ENCODE peak calls at places on chromosomes 16 and 17, in nine cellular contexts. K is GM04503, J is C1 segment of cervical spinal cord, P is GM12878, Y is HuH-7, V is GM10248, X is astrocyte of the spinal cord, E is progenitor cell of endocrine pancreas, G is NCI-H460. C is an unnamed sample.

GRCh38 chr17:43360376-43360738 is 38.4 kb upstream of the ARL4D start:
- DNase-seq in J (no peak), P (no peak), Y (no peak), G (peak; percentile 61), V (peak; percentile 47), E (no peak), X (peak; percentile 75), K (peak; percentile 39), C (peak; percentile 56)

GRCh38 chr16:56355786-56356275 is 69.5 kb downstream of the AMFR start:
- DNase-seq in J (no peak), E (no peak), V (no peak), K (no peak), P (no peak), X (no peak), G (no peak), Y (no peak), C (no peak)

GRCh38 chr16:78584213-78584860 is 484.9 kb downstream of the WWOX start:
- DNase-seq in X (no peak), K (no peak), J (no peak), E (no peak), Y (no peak), P (no peak), G (no peak), V (no peak), C (no peak)

GRCh38 chr17:9360610-9361571 is 214.7 kb downstream of the STX8 start:
- DNase-seq in G (no peak), X (peak; percentile 64), Y (peak; percentile 44), E (no peak), J (no peak), V (no peak), P (no peak), K (peak; percentile 73), C (no peak)

GRCh38 chr16:51825740-51826139 is 674.7 kb upstream of the SALL1 start:
- DNase-seq in E (no peak), X (no peak), J (no peak), P (no peak), K (no peak), Y (no peak), V (no peak), G (no peak), C (no peak)

GRCh38 chr16:3007059-3007956 is 5.4 kb upstream of the CLDN9 start:
- DNase-seq in X (no peak), P (no peak), Y (no peak), E (no peak), K (no peak), G (no peak), V (no peak), J (no peak), C (no peak)

GRCh38 chr16:73713817-73714495 is 582.7 kb upstream of the PSMD7 start:
- DNase-seq in G (peak; percentile 34), X (peak; percentile 3), V (no peak), P (no peak), Y (peak; percentile 39), J (peak; percentile 40), E (no peak), K (no peak), C (no peak)

GRCh38 chr16:17470002-17470870 is 524 bp downstream of the XYLT1 start:
- DNase-seq in V (peak; percentile 45), X (no peak), Y (no peak), G (no peak), J (no peak), E (peak; percentile 22), P (no peak), K (no peak), C (peak; percentile 29)

GRCh38 chr17:82647593-82648164 is 565 bp downstream of the WDR45B start:
- DNase-seq in P (no peak), G (no peak), X (no peak), V (peak; percentile 53), Y (peak; percentile 54), K (no peak), E (peak; percentile 50), J (no peak), C (peak; percentile 25)

GRCh38 chr17:32461853-32462617 is 17.7 kb downstream of the PSMD11 start:
- DNase-seq in K (no peak), X (peak; percentile 55), G (peak; percentile 58), E (peak; percentile 28), P (no peak), J (no peak), V (no peak), Y (no peak), C (peak; percentile 38)

GRCh38 chr17:33166472-33166871 is 126.6 kb downstream of the ASIC2 start:
- DNase-seq in K (no peak), E (no peak), J (no peak), G (no peak), P (no peak), Y (no peak), X (no peak), V (no peak), C (no peak)

GRCh38 chr17:44187131-44187899 is 543 bp downstream of the TMUB2 start:
- DNase-seq in Y (no peak), K (no peak), V (peak; percentile 84), J (no peak), E (no peak), G (no peak), P (no peak), X (peak; percentile 26), C (no peak)

GRCh38 chr16:68954871-68955635 is 111.7 kb downstream of the TANGO6 start:
- DNase-seq in P (no peak), G (no peak), K (no peak), X (no peak), E (no peak), J (no peak), Y (no peak), V (no peak), C (peak; percentile 6)

GRCh38 chr17:14302421-14303099 is 1.7 kb downstream of the HS3ST3B1 start:
- DNase-seq in E (peak; percentile 86), P (no peak), Y (peak; percentile 78), K (no peak), V (peak; percentile 82), J (peak; percentile 36), X (peak; percentile 84), G (peak; percentile 79), C (peak; percentile 10)

GRCh38 chr17:10772425-10773380 is 31.2 kb downstream of the TMEM238L start:
- DNase-seq in E (no peak), J (no peak), G (peak; percentile 9), V (no peak), Y (no peak), P (no peak), K (no peak), X (no peak), C (no peak)

GRCh38 chr16:4957420-4957719 is 760 bp upstream of the SEC14L5 start:
- DNase-seq in P (no peak), J (no peak), X (no peak), K (no peak), V (no peak), E (no peak), Y (no peak), G (no peak), C (no peak)